ENCODE peak calls at places on chromosomes 16 and 17, in four cellular contexts. One of them, this sample, is unnamed.

GRCh38 chr16:11604783-11605563 is 18.3 kb upstream of the LITAF start:
- DNase-seq in A549: no peak
- DNase-seq in fibroblast of mammary gland: peak
- DNase-seq in choroid plexus epithelial cell: peak
- DNase-seq in this sample: peak

GRCh38 chr17:44914148-44914547 is 1.2 kb downstream of the GFAP start:
- DNase-seq in A549: no peak
- DNase-seq in fibroblast of mammary gland: no peak
- DNase-seq in choroid plexus epithelial cell: no peak
- DNase-seq in this sample: no peak

GRCh38 chr16:27355610-27356009 is 41.8 kb downstream of the IL4R start:
- DNase-seq in A549: no peak
- DNase-seq in fibroblast of mammary gland: peak
- DNase-seq in choroid plexus epithelial cell: peak
- DNase-seq in this sample: peak

GRCh38 chr17:81929253-81930141 is 2.0 kb upstream of the MAFG start:
- DNase-seq in A549: no peak
- DNase-seq in fibroblast of mammary gland: no peak
- DNase-seq in choroid plexus epithelial cell: no peak
- DNase-seq in this sample: no peak

GRCh38 chr17:7479389-7480192 is at the start of gene ZBTB4:
- DNase-seq in A549: peak
- DNase-seq in fibroblast of mammary gland: peak
- DNase-seq in choroid plexus epithelial cell: peak
- DNase-seq in this sample: peak

GRCh38 chr17:72118588-72119279 is 2.1 kb upstream of the SOX9 start:
- DNase-seq in A549: peak
- DNase-seq in fibroblast of mammary gland: peak
- DNase-seq in choroid plexus epithelial cell: peak
- DNase-seq in this sample: peak

GRCh38 chr16:57623251-57624043 is 5.0 kb upstream of the ADGRG1 start:
- DNase-seq in A549: peak
- DNase-seq in fibroblast of mammary gland: peak
- DNase-seq in choroid plexus epithelial cell: peak
- DNase-seq in this sample: peak

GRCh38 chr16:35706901-35707300 is 2247.5 kb downstream of the TP53TG3F start:
- DNase-seq in A549: no peak
- DNase-seq in fibroblast of mammary gland: no peak
- DNase-seq in choroid plexus epithelial cell: no peak
- DNase-seq in this sample: no peak

GRCh38 chr16:46859719-46860152 is 24.4 kb upstream of the GPT2 start:
- DNase-seq in A549: peak
- DNase-seq in fibroblast of mammary gland: peak
- DNase-seq in choroid plexus epithelial cell: peak
- DNase-seq in this sample: peak

GRCh38 chr16:30173054-30173453 is 10.3 kb upstream of the CORO1A start:
- DNase-seq in A549: no peak
- DNase-seq in fibroblast of mammary gland: no peak
- DNase-seq in choroid plexus epithelial cell: no peak
- DNase-seq in this sample: no peak

GRCh38 chr16:76729525-76729924 is 452.3 kb downstream of the CNTNAP4 start:
- DNase-seq in A549: no peak
- DNase-seq in fibroblast of mammary gland: peak
- DNase-seq in choroid plexus epithelial cell: peak
- DNase-seq in this sample: no peak

GRCh38 chr16:27625050-27625697 is 75.2 kb downstream of the KATNIP start:
- DNase-seq in A549: no peak
- DNase-seq in fibroblast of mammary gland: no peak
- DNase-seq in choroid plexus epithelial cell: peak
- DNase-seq in this sample: peak

GRCh38 chr17:5921919-5922318 is 148.3 kb upstream of the WSCD1 start:
- DNase-seq in A549: peak
- DNase-seq in fibroblast of mammary gland: no peak
- DNase-seq in choroid plexus epithelial cell: no peak
- DNase-seq in this sample: no peak

GRCh38 chr16:4015991-4016325 is 100.3 kb downstream of the ADCY9 start:
- DNase-seq in A549: no peak
- DNase-seq in fibroblast of mammary gland: no peak
- DNase-seq in choroid plexus epithelial cell: no peak
- DNase-seq in this sample: no peak

GRCh38 chr16:82658796-82659195 is 32.0 kb downstream of the CDH13 start:
- DNase-seq in A549: no peak
- DNase-seq in fibroblast of mammary gland: no peak
- DNase-seq in choroid plexus epithelial cell: no peak
- DNase-seq in this sample: no peak

GRCh38 chr16:24939738-24940137 is 75.4 kb downstream of the ARHGAP17 start:
- DNase-seq in A549: no peak
- DNase-seq in fibroblast of mammary gland: peak
- DNase-seq in choroid plexus epithelial cell: peak
- DNase-seq in this sample: no peak

GRCh38 chr16:66131156-66131807 is 235.2 kb upstream of the CDH5 start:
- DNase-seq in A549: no peak
- DNase-seq in fibroblast of mammary gland: peak
- DNase-seq in choroid plexus epithelial cell: peak
- DNase-seq in this sample: peak

GRCh38 chr16:893360-893759 is 77.4 kb downstream of the LMF1 start:
- DNase-seq in A549: no peak
- DNase-seq in fibroblast of mammary gland: no peak
- DNase-seq in choroid plexus epithelial cell: no peak
- DNase-seq in this sample: no peak

GRCh38 chr17:11446316-11446715 is 152.0 kb upstream of the DNAH9 start:
- DNase-seq in A549: no peak
- DNase-seq in fibroblast of mammary gland: no peak
- DNase-seq in choroid plexus epithelial cell: no peak
- DNase-seq in this sample: no peak

GRCh38 chr17:31444026-31444425 is 52.6 kb downstream of the RAB11FIP4 start:
- DNase-seq in A549: no peak
- DNase-seq in fibroblast of mammary gland: no peak
- DNase-seq in choroid plexus epithelial cell: no peak
- DNase-seq in this sample: peak

GRCh38 chr17:38339891-38340290 is 3.9 kb downstream of the GPR179 start:
- DNase-seq in A549: no peak
- DNase-seq in fibroblast of mammary gland: no peak
- DNase-seq in choroid plexus epithelial cell: no peak
- DNase-seq in this sample: peak

GRCh38 chr16:1160773-1161348 is 8.0 kb downstream of the CACNA1H start:
- DNase-seq in A549: no peak
- DNase-seq in fibroblast of mammary gland: no peak
- DNase-seq in choroid plexus epithelial cell: no peak
- DNase-seq in this sample: no peak

GRCh38 chr16:53721017-53721416 is 17.1 kb downstream of the FTO start:
- DNase-seq in A549: no peak
- DNase-seq in fibroblast of mammary gland: no peak
- DNase-seq in choroid plexus epithelial cell: no peak
- DNase-seq in this sample: no peak

GRCh38 chr16:19842758-19843157 is 41.9 kb downstream of the GPRC5B start:
- DNase-seq in A549: no peak
- DNase-seq in fibroblast of mammary gland: no peak
- DNase-seq in choroid plexus epithelial cell: no peak
- DNase-seq in this sample: no peak

GRCh38 chr17:39739020-39739884 is 1.5 kb downstream of the GRB7 start:
- DNase-seq in A549: peak
- DNase-seq in fibroblast of mammary gland: no peak
- DNase-seq in choroid plexus epithelial cell: no peak
- DNase-seq in this sample: peak
- H3K4me3 ChIP-seq in A549: peak
- H3K4me3 ChIP-seq in fibroblast of mammary gland: no peak
- H3K4me3 ChIP-seq in choroid plexus epithelial cell: peak
- H3K4me3 ChIP-seq in this sample: no peak

GRCh38 chr16:85607331-85607765 is 5.8 kb upstream of the GSE1 start:
- DNase-seq in A549: no peak
- DNase-seq in fibroblast of mammary gland: no peak
- DNase-seq in choroid plexus epithelial cell: no peak
- DNase-seq in this sample: no peak
- TF ChIP-seq CTCF in A549: no peak
- TF ChIP-seq CTCF in fibroblast of mammary gland: no peak
- TF ChIP-seq CTCF in choroid plexus epithelial cell: peak
- TF ChIP-seq CTCF in this sample: no peak

DNA sequence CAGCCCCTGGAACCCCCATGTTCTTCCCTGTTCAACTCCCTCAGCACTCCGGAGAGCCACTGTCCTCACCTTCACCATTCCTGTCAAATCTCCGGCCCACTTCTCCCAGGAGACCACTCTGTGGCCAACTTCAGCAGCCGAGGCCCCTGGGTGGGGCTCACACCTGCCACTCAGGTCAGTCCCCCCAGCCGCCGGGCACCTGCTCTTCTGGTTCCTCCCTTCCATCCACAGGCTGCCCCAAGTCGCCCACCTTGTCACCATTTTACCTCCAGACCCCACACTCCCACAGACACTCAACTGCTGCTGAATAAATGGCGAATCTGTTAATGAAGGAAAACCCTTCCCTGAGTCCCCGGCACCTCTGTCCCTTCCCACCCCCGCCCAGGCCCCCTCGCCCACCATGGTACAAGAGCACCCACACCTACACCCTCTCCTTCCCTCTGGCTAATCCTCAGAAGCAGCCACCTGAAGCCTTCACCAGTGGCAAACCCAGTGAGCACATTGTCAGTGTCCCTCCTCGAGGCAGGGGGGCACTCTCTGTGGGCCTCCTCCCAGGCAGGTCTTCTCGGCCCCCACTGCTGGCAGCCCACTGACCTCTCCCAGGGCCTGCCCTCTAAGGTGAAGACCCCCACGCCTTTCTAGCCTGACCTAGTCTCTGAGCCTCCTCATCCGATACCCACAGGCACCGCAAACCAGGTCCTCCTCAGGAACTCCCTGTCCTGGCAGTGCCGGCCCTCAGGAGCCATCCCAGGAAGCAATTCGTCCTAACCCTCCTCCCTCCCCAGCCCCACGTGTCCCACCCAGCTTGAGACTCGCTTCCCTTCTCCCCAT is 8.2 kb downstream of the CANT1 start:
- DNase-seq in A549: no peak
- DNase-seq in fibroblast of mammary gland: no peak
- DNase-seq in choroid plexus epithelial cell: no peak
- DNase-seq in this sample: no peak
- H3K4me3 ChIP-seq in A549: no peak
- H3K4me3 ChIP-seq in fibroblast of mammary gland: no peak
- H3K4me3 ChIP-seq in choroid plexus epithelial cell: no peak
- H3K4me3 ChIP-seq in this sample: no peak

GRCh38 chr17:1769826-1770477 is 8.1 kb downstream of the SERPINF1 start:
- DNase-seq in A549: peak
- DNase-seq in fibroblast of mammary gland: no peak
- DNase-seq in choroid plexus epithelial cell: peak
- DNase-seq in this sample: no peak
- TF ChIP-seq CTCF in A549: no peak
- TF ChIP-seq CTCF in fibroblast of mammary gland: no peak
- TF ChIP-seq CTCF in choroid plexus epithelial cell: no peak
- TF ChIP-seq CTCF in this sample: no peak

DNA sequence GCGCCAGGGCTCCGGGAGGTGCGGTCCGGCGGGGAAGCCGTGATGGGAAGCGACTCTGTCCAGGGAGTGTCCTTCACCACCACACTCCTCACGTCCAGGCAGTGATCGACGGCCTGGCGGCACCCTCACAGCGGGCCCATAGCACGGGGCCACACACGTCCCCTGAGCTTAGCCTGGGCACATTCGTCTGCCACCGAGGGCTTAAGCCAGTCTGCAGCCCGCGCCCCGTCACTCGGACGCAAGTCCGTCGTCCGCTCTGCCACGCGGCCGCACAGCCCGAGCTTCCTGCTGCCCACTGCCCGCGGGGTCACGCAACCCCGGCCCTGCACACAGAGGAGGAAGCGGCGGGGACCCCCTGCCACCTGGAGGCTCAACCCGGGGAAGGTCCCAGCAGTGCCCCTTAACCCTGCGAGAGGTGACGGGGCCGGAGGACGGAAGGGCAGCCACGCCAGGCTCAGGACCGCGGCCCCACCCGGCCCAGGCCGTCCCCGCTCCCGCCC is 3.0 kb upstream of the TBX2 start:
- DNase-seq in A549: no peak
- DNase-seq in fibroblast of mammary gland: no peak
- DNase-seq in choroid plexus epithelial cell: no peak
- DNase-seq in this sample: no peak
- H3K4me3 ChIP-seq in A549: no peak
- H3K4me3 ChIP-seq in fibroblast of mammary gland: peak
- H3K4me3 ChIP-seq in choroid plexus epithelial cell: peak
- H3K4me3 ChIP-seq in this sample: peak